ENCODE peak calls at places on chromosomes 16 and 17, in nine cellular contexts. T is heart left ventricle, A is colonic mucosa, V is RWPE1, C is body of pancreas, O is cardiac fibroblast, M is H1, H is left ventricle myocardium inferior, K is Caco-2. L is an unnamed sample.

GRCh38 chr17:1612400-1612799 is 16.2 kb downstream of the SLC43A2 start:
- DNase-seq in T (no peak), A (no peak), V (no peak), C (no peak), O (no peak), M (no peak), H (no peak), K (no peak), L (no peak)

GRCh38 chr16:4511441-4512082 is 27.0 kb downstream of the CDIP1 start:
- DNase-seq in T (no peak), A (peak; percentile 55), V (peak; percentile 41), C (peak; percentile 74), O (peak; percentile 44), M (peak; percentile 91), H (peak; percentile 65), K (peak; percentile 76), L (no peak)

GRCh38 chr16:20904507-20905079 is 4.0 kb downstream of the LYRM1 start:
- DNase-seq in T (no peak), A (no peak), V (peak; percentile 30), C (no peak), O (peak; percentile 83), M (no peak), H (no peak), K (peak; percentile 66), L (peak; percentile 63)

GRCh38 chr17:59638553-59638952 is 18.9 kb downstream of the CLTC start:
- DNase-seq in T (no peak), A (no peak), V (no peak), C (no peak), O (no peak), M (no peak), H (no peak), K (no peak), L (no peak)

GRCh38 chr17:34110315-34110714 is 144.8 kb upstream of the CCL2 start:
- DNase-seq in T (no peak), A (no peak), V (no peak), C (peak; percentile 38), O (no peak), M (no peak), H (no peak), K (no peak), L (no peak)

GRCh38 chr17:45063198-45063597 is 2.1 kb downstream of the NMT1 start:
- DNase-seq in T (no peak), A (no peak), V (no peak), C (no peak), O (no peak), M (no peak), H (no peak), K (no peak), L (no peak)

GRCh38 chr17:4947411-4948165 is 742 bp downstream of the PFN1 start:
- DNase-seq in T (peak; percentile 85), A (peak; percentile 80), V (peak; percentile 33), C (peak; percentile 54), O (peak; percentile 59), M (peak; percentile 74), H (peak; percentile 67), K (peak; percentile 32), L (no peak)

GRCh38 chr17:742147-742793 is 9.8 kb downstream of the GEMIN4 start:
- DNase-seq in T (no peak), A (no peak), V (no peak), C (no peak), O (no peak), M (no peak), H (no peak), K (no peak), L (no peak)

GRCh38 chr17:8166731-8167130 is 4.0 kb upstream of the VAMP2 start:
- DNase-seq in T (peak; percentile 28), A (no peak), V (no peak), C (no peak), O (no peak), M (no peak), H (no peak), K (no peak), L (no peak)

GRCh38 chr16:15572329-15573001 is 70.5 kb downstream of the MARF1 start:
- DNase-seq in T (no peak), A (peak; percentile 61), V (no peak), C (no peak), O (peak; percentile 71), M (no peak), H (no peak), K (no peak), L (peak; percentile 80)

GRCh38 chr17:5011928-5012327 is 14.2 kb downstream of the KIF1C start:
- DNase-seq in T (no peak), A (no peak), V (no peak), C (no peak), O (peak; percentile 87), M (no peak), H (no peak), K (no peak), L (no peak)

GRCh38 chr16:31700530-31701388 is 172.8 kb upstream of the ZNF267 start:
- DNase-seq in T (peak; percentile 84), A (peak; percentile 95), V (no peak), C (peak; percentile 89), O (peak; percentile 54), M (peak; percentile 93), H (peak; percentile 82), K (peak; percentile 93), L (no peak)
- TF ChIP-seq CTCF in T (no peak), A (no peak), V (no peak), C (peak; percentile 15), O (no peak), M (no peak), H (peak; percentile 24), K (no peak), L (peak; percentile 26)

DNA sequence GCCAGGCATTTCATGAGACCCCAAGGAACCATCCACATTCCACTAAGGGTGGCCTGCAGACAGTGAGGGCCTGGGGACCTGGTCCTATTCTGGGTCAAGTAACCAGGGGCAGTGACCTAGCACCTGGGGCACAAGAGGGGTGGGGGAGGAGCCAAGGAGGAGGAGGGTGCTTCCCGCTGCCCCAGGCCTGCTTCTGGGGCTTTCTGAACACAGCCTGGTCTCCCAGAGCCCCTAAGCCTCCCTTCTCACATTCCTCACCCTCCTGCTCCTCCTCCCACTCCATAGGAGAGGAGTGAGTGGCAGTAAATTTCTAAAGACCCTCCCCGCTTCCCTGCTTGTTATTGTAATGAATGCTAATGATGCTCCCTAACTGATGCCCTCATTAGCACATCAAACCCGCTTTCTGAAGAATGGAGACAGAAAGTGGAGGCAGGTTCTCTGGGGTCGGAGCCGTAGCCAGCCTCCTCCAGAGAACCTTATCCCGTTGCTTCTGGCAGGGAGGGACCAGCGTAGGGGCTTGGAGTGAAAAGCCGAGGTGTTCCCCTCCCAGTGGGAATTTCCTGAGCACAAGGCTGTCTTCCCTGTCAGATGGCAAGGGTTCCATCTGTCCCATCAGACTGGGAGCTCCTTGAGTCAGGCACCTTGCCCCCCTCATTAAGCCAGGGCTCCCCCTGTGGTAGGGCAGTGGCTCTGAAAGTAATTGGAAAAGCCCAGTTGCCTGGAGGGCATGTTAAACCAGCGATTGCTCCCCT is 3.7 kb upstream of the SRCIN1 start:
- DNase-seq in T (peak; percentile 37), A (no peak), V (no peak), C (no peak), O (no peak), M (peak; percentile 84), H (no peak), K (peak; percentile 37), L (no peak)
- TF ChIP-seq CTCF in T (no peak), A (no peak), V (no peak), C (no peak), O (no peak), M (peak; percentile 70), H (no peak), K (peak; percentile 14), L (no peak)

DNA sequence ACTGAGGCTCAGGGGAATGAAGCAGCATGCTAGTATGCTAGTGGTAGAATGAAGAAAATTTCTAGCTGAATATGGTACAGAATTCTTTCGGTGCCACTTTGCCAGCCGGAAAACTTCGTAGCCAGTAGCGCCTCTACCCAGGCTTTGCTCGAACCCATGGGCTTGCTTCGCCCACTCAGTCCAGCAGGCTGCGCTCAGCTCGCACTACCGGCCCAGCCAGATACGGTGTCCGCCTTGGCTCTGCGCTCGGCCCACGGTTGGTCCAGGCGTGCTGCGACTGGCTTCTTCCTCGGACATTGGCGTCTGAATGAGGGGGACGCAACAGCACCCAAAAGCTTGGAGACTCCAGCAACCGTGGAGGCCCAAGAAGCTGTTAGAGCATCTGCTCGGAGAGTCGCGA is 372.5 kb upstream of the CDH8 start:
- DNase-seq in T (no peak), A (no peak), V (no peak), C (no peak), O (no peak), M (peak; percentile 84), H (no peak), K (no peak), L (no peak)
- TF ChIP-seq CTCF in T (no peak), A (no peak), V (no peak), C (no peak), O (no peak), M (peak; percentile 91), H (no peak), K (no peak), L (no peak)

DNA sequence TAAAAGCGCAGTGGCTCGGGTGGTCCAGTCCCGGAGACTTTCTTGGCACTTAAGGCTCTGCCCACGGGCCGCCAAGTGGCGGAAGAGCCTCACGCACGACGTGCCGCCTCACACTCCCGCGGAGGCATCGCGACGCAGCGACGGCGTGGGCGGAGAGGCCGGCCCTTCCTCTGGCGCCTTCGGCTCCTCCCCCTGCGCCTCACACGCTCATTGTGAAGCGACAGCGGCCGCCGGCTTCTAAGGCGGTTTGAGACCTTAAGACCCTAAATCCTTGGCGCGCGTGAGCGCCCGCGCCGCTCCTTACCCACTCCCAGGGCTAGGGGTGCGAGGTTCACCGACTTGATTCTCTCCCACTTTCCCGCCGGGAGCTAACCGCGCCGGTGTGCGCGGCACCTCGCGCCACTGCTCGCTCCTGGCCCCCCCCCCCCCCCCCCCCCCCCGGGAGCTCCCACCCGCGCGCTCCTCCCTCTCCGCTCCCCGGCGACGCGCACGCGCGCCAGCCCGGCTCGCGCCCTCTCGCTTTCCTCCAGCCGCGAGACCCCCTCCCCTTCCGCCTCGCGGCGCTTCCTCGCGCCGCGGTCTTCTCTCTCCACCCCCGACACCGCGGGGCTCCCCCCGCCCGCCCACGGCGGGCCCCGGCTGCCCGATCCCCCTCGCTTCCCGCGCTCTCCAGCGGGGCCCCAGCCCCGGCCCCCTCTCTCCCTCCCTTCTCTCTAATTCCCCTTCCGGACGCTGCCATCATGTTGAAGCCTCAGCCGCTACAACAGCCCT is at the start of gene ATXN2L:
- DNase-seq in T (peak; percentile 97), A (peak; percentile 92), V (peak; percentile 92), C (peak; percentile 93), O (peak; percentile 97), M (peak; percentile 87), H (peak; percentile 95), K (peak; percentile 90), L (peak; percentile 88)
- TF ChIP-seq CTCF in T (no peak), A (no peak), V (no peak), C (peak; percentile 37), O (peak; percentile 1), M (no peak), H (peak; percentile 34), K (no peak), L (peak; percentile 6)